ENCODE peak calls at places on chromosomes 7 and 10, in nine cellular contexts. Q, E, K, P, N, F, M, R and I are unnamed samples.

GRCh38 chr10:29636178-29636577 is 1.4 kb upstream of the SVIL start:
- DNase-seq in Q (no peak), E (no peak), K (no peak), P (no peak), N (no peak), F (peak; percentile 51), M (no peak), R (peak; percentile 42), I (no peak)

GRCh38 chr10:31004611-31005193 is 27.0 kb downstream of the ZNF438 start:
- DNase-seq in Q (no peak), E (peak; percentile 7), K (no peak), P (no peak), N (peak; percentile 26), F (peak; percentile 92), M (peak; percentile 88), R (peak; percentile 62), I (no peak)

GRCh38 chr10:96988421-96988820 is 156.3 kb downstream of the LCOR start:
- DNase-seq in Q (no peak), E (no peak), K (no peak), P (no peak), N (peak; percentile 9), F (no peak), M (no peak), R (no peak), I (no peak)

GRCh38 chr10:71747039-71747807 is 26.1 kb downstream of the VSIR start:
- DNase-seq in Q (no peak), E (no peak), K (peak; percentile 38), P (no peak), N (no peak), F (no peak), M (no peak), R (no peak), I (no peak)

GRCh38 chr10:31749293-31749692 is 179.3 kb downstream of the ARHGAP12 start:
- DNase-seq in Q (no peak), E (no peak), K (no peak), P (no peak), N (no peak), F (peak; percentile 72), M (no peak), R (no peak), I (peak; percentile 20)

GRCh38 chr10:11192304-11193018 is 174.8 kb downstream of the CELF2 start:
- DNase-seq in Q (no peak), E (no peak), K (peak; percentile 72), P (no peak), N (no peak), F (no peak), M (no peak), R (no peak), I (no peak)

GRCh38 chr10:72800000-72800740 is 93.4 kb upstream of the OIT3 start:
- DNase-seq in Q (no peak), E (no peak), K (no peak), P (no peak), N (peak; percentile 41), F (peak; percentile 56), M (peak; percentile 21), R (no peak), I (no peak)

GRCh38 chr7:105782391-105783063 is 93.9 kb downstream of the ATXN7L1 start:
- DNase-seq in Q (no peak), E (peak; percentile 60), K (no peak), P (no peak), N (peak; percentile 83), F (peak; percentile 87), M (peak; percentile 92), R (peak; percentile 55), I (no peak)

GRCh38 chr7:72793791-72794190 is 34.2 kb downstream of the TYW1B start:
- DNase-seq in Q (no peak), E (no peak), K (no peak), P (no peak), N (no peak), F (no peak), M (no peak), R (no peak), I (no peak)

GRCh38 chr7:3092468-3092867 is 48.8 kb upstream of the CARD11 start:
- DNase-seq in Q (peak; percentile 47), E (peak; percentile 66), K (peak; percentile 68), P (no peak), N (no peak), F (no peak), M (no peak), R (no peak), I (no peak)

GRCh38 chr7:139936760-139937310 is 107.8 kb downstream of the TBXAS1 start:
- DNase-seq in Q (no peak), E (no peak), K (no peak), P (no peak), N (peak; percentile 78), F (peak; percentile 57), M (peak; percentile 39), R (peak; percentile 58), I (no peak)

GRCh38 chr10:133154996-133155778 is 4.8 kb upstream of the KNDC1 start:
- DNase-seq in Q (no peak), E (no peak), K (no peak), P (no peak), N (no peak), F (no peak), M (no peak), R (no peak), I (no peak)